ENCODE peak calls at places on chromosomes 7 and 10, in four cellular contexts. F is A549, V is fibroblast of lung, D is HEK293T. Q is an unnamed sample.

GRCh38 chr7:132138817-132139216 is 437.5 kb downstream of the PLXNA4 start:
- DNase-seq in F (peak), V (peak), D (no peak), Q (peak)

GRCh38 chr7:31935115-31935514 is 135.1 kb downstream of the PDE1C start:
- DNase-seq in F (no peak), V (no peak), D (no peak), Q (peak)

GRCh38 chr7:139118803-139119485 is 9.4 kb upstream of the ZC3HAV1 start:
- DNase-seq in F (no peak), V (no peak), D (peak), Q (no peak)

GRCh38 chr7:155463114-155463811 is 5.3 kb downstream of the EN2 start:
- DNase-seq in F (no peak), V (no peak), D (no peak), Q (no peak)

GRCh38 chr7:936131-937054 is 18.1 kb downstream of the ADAP1 start:
- DNase-seq in F (peak), V (peak), D (no peak), Q (no peak)

GRCh38 chr7:14761506-14762296 is 140.8 kb downstream of the DGKB start:
- DNase-seq in F (no peak), V (peak), D (no peak), Q (peak)

GRCh38 chr10:112721080-112721698 is 228.9 kb upstream of the TCF7L2 start:
- DNase-seq in F (peak), V (peak), D (peak), Q (peak)

GRCh38 chr7:82443044-82443800 is at the start of gene CACNA2D1:
- DNase-seq in F (peak), V (peak), D (peak), Q (peak)

GRCh38 chr7:78207262-78207661 is 408.7 kb downstream of the PHTF2 start:
- DNase-seq in F (no peak), V (no peak), D (no peak), Q (no peak)

GRCh38 chr7:148982596-148983219 is 45.6 kb downstream of the PDIA4 start:
- DNase-seq in F (no peak), V (peak), D (peak), Q (no peak)

GRCh38 chr7:2870471-2870941 is 26.4 kb upstream of the GNA12 start:
- DNase-seq in F (no peak), V (peak), D (no peak), Q (peak)

GRCh38 chr7:105003275-105003674 is 10.7 kb upstream of the KMT2E start:
- DNase-seq in F (no peak), V (peak), D (no peak), Q (no peak)

GRCh38 chr7:29806131-29806792 is at the start of gene WIPF3:
- DNase-seq in F (peak), V (peak), D (peak), Q (peak)

GRCh38 chr10:67780759-67781538 is 57.0 kb downstream of the DNAJC12 start:
- DNase-seq in F (no peak), V (no peak), D (no peak), Q (no peak)

GRCh38 chr7:27640914-27641570 is 21.6 kb downstream of the HIBADH start:
- DNase-seq in F (peak), V (peak), D (no peak), Q (peak)

GRCh38 chr10:71638087-71638576 is 81.4 kb downstream of the C10orf105 start:
- DNase-seq in F (no peak), V (no peak), D (no peak), Q (no peak)

GRCh38 chr10:31280972-31281371 is 38.0 kb upstream of the ZEB1 start:
- DNase-seq in F (no peak), V (no peak), D (no peak), Q (no peak)

GRCh38 chr7:132240262-132240661 is 336.0 kb downstream of the PLXNA4 start:
- DNase-seq in F (no peak), V (no peak), D (no peak), Q (no peak)

GRCh38 chr10:70804424-70804814 is 11.3 kb upstream of the SGPL1 start:
- DNase-seq in F (no peak), V (peak), D (no peak), Q (no peak)

GRCh38 chr10:75593690-75594556 is 162.5 kb downstream of the LRMDA start:
- DNase-seq in F (no peak), V (no peak), D (peak), Q (no peak)

GRCh38 chr7:143008007-143008901 is 18.7 kb downstream of the OR9A2 start:
- DNase-seq in F (peak), V (peak), D (peak), Q (peak)

GRCh38 chr7:84529480-84530205 is 335.1 kb upstream of the SEMA3A start:
- DNase-seq in F (peak), V (peak), D (peak), Q (peak)

GRCh38 chr7:90596745-90597526 is 815 bp downstream of the CDK14 start:
- DNase-seq in F (no peak), V (peak), D (peak), Q (peak)

GRCh38 chr7:23022831-23023230 is 8.9 kb upstream of the HYCC1 start:
- DNase-seq in F (no peak), V (no peak), D (no peak), Q (no peak)

GRCh38 chr7:46385662-46386309 is 464.7 kb upstream of the IGFBP3 start:
- DNase-seq in F (peak), V (peak), D (no peak), Q (no peak)

GRCh38 chr10:84290235-84290634 is 38.2 kb upstream of the CCSER2 start:
- DNase-seq in F (no peak), V (no peak), D (no peak), Q (no peak)

GRCh38 chr7:111958431-111958830 is 247.8 kb downstream of the DOCK4 start:
- DNase-seq in F (no peak), V (no peak), D (no peak), Q (no peak)

GRCh38 chr7:132076301-132077049 is 499.8 kb downstream of the PLXNA4 start:
- DNase-seq in F (no peak), V (no peak), D (no peak), Q (no peak)

GRCh38 chr7:47988496-47989386 is 9.3 kb upstream of the HUS1 start:
- DNase-seq in F (peak), V (no peak), D (peak), Q (no peak)

GRCh38 chr7:73831656-73832579 is 1.1 kb downstream of the CLDN4 start:
- DNase-seq in F (no peak), V (no peak), D (no peak), Q (no peak)

GRCh38 chr10:31081937-31082635 is 50.4 kb upstream of the ZNF438 start:
- DNase-seq in F (no peak), V (no peak), D (no peak), Q (no peak)

GRCh38 chr7:38756521-38756920 is 125.3 kb upstream of the AMPH start:
- DNase-seq in F (no peak), V (peak), D (no peak), Q (peak)

GRCh38 chr10:103276941-103277712 is at the start of gene INA:
- DNase-seq in F (peak), V (peak), D (peak), Q (peak)

GRCh38 chr10:37831495-37832333 is 25.7 kb downstream of the ZNF248 start:
- DNase-seq in F (no peak), V (peak), D (no peak), Q (no peak)

Q was measured in lung microvascular endothelial cell.